ENCODE peak calls at places on chromosomes 11 and 22, in six cellular contexts. Y is GM23248; B is Caco-2; S is IMR-90; O is CD8-positive, alpha-beta memory T cell; R is mesendoderm. I is an unnamed sample. For H3K36me3 and H3K27me3, the result is how much of the 10 kb centered on the place peaks cover.

GRCh38 chr11:10664005-10664404 is 29.6 kb downstream of the IRAG1 start:
- DNase-seq in Y (no peak), B (no peak), S (no peak), O (no peak), R (no peak), I (no peak)

GRCh38 chr11:92838655-92839334 is 130.7 kb upstream of the MTNR1B start:
- DNase-seq in Y (no peak), B (no peak), S (peak), O (no peak), R (peak), I (no peak)

GRCh38 chr11:69969890-69970784 is 108.0 kb upstream of the ANO1 start:
- DNase-seq in Y (no peak), B (peak), S (no peak), O (no peak), R (peak), I (no peak)

GRCh38 chr11:33018005-33018404 is 2.3 kb downstream of the DEPDC7 start:
- DNase-seq in Y (no peak), B (no peak), S (no peak), O (no peak), R (no peak), I (no peak)

GRCh38 chr11:84714316-84714780 is 912.8 kb downstream of the DLG2 start:
- DNase-seq in Y (peak), B (peak), S (peak), O (no peak), R (peak), I (peak)

GRCh38 chr11:65869643-65870306 is 2.8 kb downstream of the EFEMP2 start:
- DNase-seq in Y (no peak), B (no peak), S (no peak), O (no peak), R (no peak), I (no peak)

GRCh38 chr22:42074153-42074750 is at the start of gene PHETA2:
- DNase-seq in Y (peak), B (peak), S (peak), O (peak), R (peak), I (no peak)

GRCh38 chr11:65851083-65851579 is 6.8 kb downstream of the CFL1 start:
- DNase-seq in Y (no peak), B (peak), S (no peak), O (no peak), R (peak), I (no peak)

GRCh38 chr11:68349461-68350249 is 37.3 kb downstream of the LRP5 start:
- DNase-seq in Y (no peak), B (no peak), S (no peak), O (no peak), R (no peak), I (no peak)

GRCh38 chr22:47836957-47837356 is 1074.5 kb downstream of the TBC1D22A start:
- DNase-seq in Y (peak), B (no peak), S (no peak), O (no peak), R (peak), I (peak)

GRCh38 chr11:69598147-69598546 is 42.8 kb upstream of the CCND1 start:
- DNase-seq in Y (no peak), B (no peak), S (no peak), O (no peak), R (peak), I (no peak)

GRCh38 chr22:42964994-42965699 is 49.8 kb downstream of the PACSIN2 start:
- DNase-seq in Y (no peak), B (no peak), S (peak), O (no peak), R (peak), I (no peak)

GRCh38 chr22:50210378-50211139 is 9.7 kb downstream of the SELENOO start:
- DNase-seq in Y (no peak), B (no peak), S (no peak), O (no peak), R (no peak), I (no peak)

GRCh38 chr11:75743711-75744563 is 24.6 kb upstream of the DGAT2 start:
- DNase-seq in Y (no peak), B (peak), S (no peak), O (no peak), R (no peak), I (no peak)

GRCh38 chr11:72225411-72225951 is 914 bp downstream of the INPPL1 start:
- DNase-seq in Y (peak), B (peak), S (no peak), O (peak), R (peak), I (no peak)

GRCh38 chr22:22820626-22821025 is 67.0 kb upstream of the IGLL5 start:
- DNase-seq in Y (no peak), B (no peak), S (no peak), O (peak), R (no peak), I (no peak)

GRCh38 chr11:130477646-130478203 is 29.3 kb downstream of the ADAMTS15 start:
- DNase-seq in Y (peak), B (peak), S (peak), O (no peak), R (no peak), I (no peak)

GRCh38 chr22:20752104-20752741 is 21.7 kb upstream of the SERPIND1 start:
- DNase-seq in Y (no peak), B (no peak), S (no peak), O (no peak), R (no peak), I (no peak)
- H3K36me3 ChIP-seq in Y (under half), B (under half), S (under half), O (under half), R (under half), I (under half)

GRCh38 chr11:34770111-34770510 is 146.1 kb downstream of the APIP start:
- DNase-seq in Y (no peak), B (no peak), S (no peak), O (no peak), R (no peak), I (no peak)
- H3K27me3 ChIP-seq in Y (under half), B (under half), S (under half), O (under half), R (under half), I (under half)

DNA sequence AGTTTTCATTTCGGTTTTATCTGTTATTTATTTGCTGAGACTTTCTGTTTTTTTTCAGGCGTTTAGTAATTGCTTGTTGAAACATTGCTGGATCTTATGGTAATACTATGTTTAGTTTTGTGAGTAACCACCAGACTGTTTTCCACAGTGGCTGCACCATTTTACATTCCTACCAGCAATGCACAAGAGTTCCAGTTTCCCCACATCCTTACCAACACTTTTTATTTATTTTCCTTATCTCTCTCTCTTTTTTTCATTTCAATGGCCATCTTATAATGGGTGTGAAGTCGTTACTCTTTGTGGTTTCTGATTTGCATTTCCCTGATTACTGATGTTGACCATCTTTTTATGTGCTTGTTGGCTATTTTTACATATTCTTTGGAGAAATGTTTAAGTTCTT is 23.7 kb downstream of the USP47 start:
- DNase-seq in Y (no peak), B (no peak), S (no peak), O (no peak), R (no peak), I (no peak)
- H3K4me3 ChIP-seq in Y (no peak), B (no peak), S (no peak), O (no peak), R (no peak), I (no peak)

GRCh38 chr11:120482149-120482548 is 29.4 kb upstream of the GRIK4 start:
- DNase-seq in Y (peak), B (no peak), S (peak), O (no peak), R (no peak), I (no peak)
- H3K36me3 ChIP-seq in Y (half or more), B (under half), S (half or more), O (under half), R (under half), I (half or more)

GRCh38 chr11:7858001-7858400 is 61.3 kb upstream of the OR5P2 start:
- DNase-seq in Y (no peak), B (no peak), S (no peak), O (no peak), R (no peak), I (no peak)
- H3K27me3 ChIP-seq in Y (under half), B (under half), S (under half), O (under half), R (under half), I (under half)

GRCh38 chr11:115663790-115664189 is 159.6 kb upstream of the CADM1 start:
- DNase-seq in Y (no peak), B (no peak), S (no peak), O (no peak), R (no peak), I (no peak)

GRCh38 chr11:115656684-115657083 is 152.5 kb upstream of the CADM1 start:
- DNase-seq in Y (no peak), B (no peak), S (no peak), O (no peak), R (no peak), I (no peak)

GRCh38 chr11:115659061-115659963 is 155.1 kb upstream of the CADM1 start:
- DNase-seq in Y (no peak), B (no peak), S (peak), O (no peak), R (peak), I (peak)

GRCh38 chr11:115657586-115657985 is 153.4 kb upstream of the CADM1 start:
- DNase-seq in Y (no peak), B (no peak), S (peak), O (no peak), R (no peak), I (no peak)

GRCh38 chr11:115660072-115660805 is 156.0 kb upstream of the CADM1 start:
- DNase-seq in Y (no peak), B (no peak), S (no peak), O (no peak), R (no peak), I (no peak)
- H3K4me3 ChIP-seq in Y (no peak), B (no peak), S (no peak), O (no peak), R (no peak), I (no peak)

I was measured in MG63.